ENCODE peak calls at places on chromosomes 2 and 18, in eight cellular contexts. Q, B, V, G, C, T, U and Y are unnamed samples.

GRCh38 chr2:65420712-65421431 is 11.5 kb downstream of the SPRED2 start:
- DNase-seq in V (no peak), T (peak; percentile 58), U (peak; percentile 65), G (peak; percentile 80), B (no peak), Q (no peak), C (no peak), Y (peak; percentile 75)

GRCh38 chr2:23545811-23546210 is 160.8 kb downstream of the KLHL29 start:
- DNase-seq in C (no peak), U (no peak), Q (no peak), G (no peak), V (no peak), T (no peak), B (no peak), Y (no peak)

GRCh38 chr18:13564579-13564978 is 161.8 kb downstream of the FAM210A start:
- DNase-seq in U (no peak), V (no peak), Q (no peak), G (no peak), T (no peak), B (no peak), C (no peak), Y (no peak)

GRCh38 chr2:97724501-97724900 is 11.1 kb downstream of the ZAP70 start:
- DNase-seq in V (no peak), Q (no peak), U (no peak), G (peak; percentile 58), B (no peak), C (no peak), T (no peak), Y (no peak)

GRCh38 chr2:105788670-105789290 is 44.1 kb downstream of the NCK2 start:
- DNase-seq in C (no peak), B (no peak), G (no peak), U (peak; percentile 38), V (no peak), T (no peak), Q (no peak), Y (no peak)

GRCh38 chr18:22503803-22504202 is 86.1 kb upstream of the CTAGE1 start:
- DNase-seq in T (no peak), B (no peak), G (no peak), V (no peak), Q (peak; percentile 33), C (no peak), U (no peak), Y (no peak)

GRCh38 chr2:1014802-1015201 is 64.2 kb downstream of the SNTG2 start:
- DNase-seq in U (no peak), V (no peak), G (no peak), Q (no peak), T (no peak), B (no peak), C (no peak), Y (no peak)

GRCh38 chr2:235416816-235417499 is 76.9 kb upstream of the AGAP1 start:
- DNase-seq in T (peak; percentile 52), G (no peak), V (no peak), U (peak; percentile 83), Q (peak; percentile 51), C (no peak), B (no peak), Y (no peak)

GRCh38 chr18:77099501-77100370 is 32.8 kb downstream of the MBP start:
- DNase-seq in B (no peak), Q (no peak), C (peak; percentile 42), V (no peak), G (no peak), T (no peak), U (no peak), Y (peak; percentile 83)

GRCh38 chr2:198795419-198795818 is 662.3 kb downstream of the SATB2 start:
- DNase-seq in V (no peak), Q (no peak), U (no peak), C (no peak), B (no peak), G (no peak), T (no peak), Y (no peak)

GRCh38 chr18:62388855-62389760 is 64.0 kb downstream of the TNFRSF11A start:
- DNase-seq in V (no peak), B (no peak), U (no peak), Q (no peak), G (no peak), T (no peak), C (no peak), Y (no peak)

GRCh38 chr18:69222089-69222488 is 178.6 kb upstream of the DOK6 start:
- DNase-seq in U (no peak), G (no peak), B (no peak), C (no peak), V (no peak), Q (no peak), T (no peak), Y (no peak)

GRCh38 chr2:237134831-237135230 is 49.1 kb downstream of the COPS8 start:
- DNase-seq in C (no peak), Q (no peak), U (no peak), B (no peak), G (no peak), V (no peak), T (no peak), Y (no peak)

GRCh38 chr2:175454953-175455389 is 273.5 kb upstream of the ATP5MC3 start:
- DNase-seq in B (no peak), V (no peak), T (no peak), G (no peak), U (no peak), Q (no peak), C (no peak), Y (no peak)

GRCh38 chr2:97758131-97758705 is 44.8 kb downstream of the ZAP70 start:
- DNase-seq in B (no peak), V (no peak), Q (no peak), U (no peak), C (no peak), G (no peak), T (peak; percentile 59), Y (no peak)

GRCh38 chr18:62037989-62038778 is 145.4 kb upstream of the RNF152 start:
- DNase-seq in C (no peak), Q (no peak), G (no peak), V (no peak), B (no peak), T (peak; percentile 20), U (peak; percentile 48), Y (no peak)

GRCh38 chr18:8389391-8390340 is 219.6 kb upstream of the RAB12 start:
- DNase-seq in Q (peak; percentile 75), C (peak; percentile 14), B (peak; percentile 75), U (peak; percentile 77), V (peak; percentile 28), G (no peak), T (peak; percentile 83), Y (peak; percentile 48)

GRCh38 chr2:225998653-225999052 is 599.1 kb downstream of the NYAP2 start:
- DNase-seq in C (no peak), G (no peak), Q (no peak), B (no peak), V (no peak), T (peak; percentile 13), U (peak; percentile 44), Y (no peak)

GRCh38 chr2:62556082-62556481 is 50.1 kb upstream of the TMEM17 start:
- DNase-seq in T (no peak), G (no peak), V (no peak), C (no peak), B (no peak), Q (no peak), U (no peak), Y (no peak)

GRCh38 chr2:185787530-185788145 is 49.0 kb downstream of the FSIP2 start:
- DNase-seq in U (no peak), G (no peak), T (peak; percentile 67), B (no peak), C (no peak), V (no peak), Q (no peak), Y (no peak)

GRCh38 chr2:84033347-84033974 is 425.6 kb downstream of the SUCLG1 start:
- DNase-seq in T (no peak), Q (no peak), V (no peak), U (no peak), G (no peak), B (no peak), C (no peak), Y (peak; percentile 5)
- H3K4me3 ChIP-seq in T (no peak overlapping the region), Q (no peak overlapping the region), V (no peak overlapping the region), U (no peak overlapping the region), G (no peak overlapping the region), B (no peak overlapping the region), C (no peak overlapping the region), Y (no peak overlapping the region)

GRCh38 chr18:57974585-57974984 is 69.4 kb upstream of the NEDD4L start:
- DNase-seq in C (no peak), T (no peak), Q (no peak), G (no peak), V (no peak), B (no peak), U (no peak), Y (no peak)

GRCh38 chr18:57980573-57981348 is 63.3 kb upstream of the NEDD4L start:
- DNase-seq in B (no peak), U (no peak), Q (no peak), V (no peak), T (no peak), G (no peak), C (no peak), Y (no peak)

GRCh38 chr18:57973889-57974288 is 70.1 kb upstream of the NEDD4L start:
- DNase-seq in B (no peak), Q (no peak), U (no peak), T (no peak), G (no peak), C (no peak), V (no peak), Y (no peak)

GRCh38 chr18:57976230-57976773 is 67.7 kb upstream of the NEDD4L start:
- DNase-seq in V (no peak), C (no peak), B (no peak), G (no peak), Q (no peak), T (no peak), U (no peak), Y (no peak)

DNA sequence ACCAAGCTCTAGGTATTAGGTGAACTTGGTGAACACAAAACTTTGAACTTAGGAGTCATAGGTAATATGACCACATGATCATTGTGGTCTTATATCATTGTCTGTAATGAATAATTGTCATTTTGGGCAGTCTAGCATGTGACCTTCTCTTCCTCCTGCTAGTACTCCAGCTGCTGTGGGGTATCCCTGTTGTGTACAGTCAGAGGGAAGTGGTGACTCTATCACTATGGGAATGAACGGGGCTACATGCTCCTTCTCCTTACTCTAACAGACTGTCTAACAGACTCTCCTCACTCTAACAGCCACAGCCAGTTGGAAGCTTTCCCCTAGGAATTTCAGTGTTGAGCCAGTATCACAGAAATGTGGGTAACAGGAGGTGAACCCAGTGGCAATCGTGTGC is 68.2 kb upstream of the NEDD4L start:
- DNase-seq in Q (no peak), U (no peak), C (no peak), B (no peak), T (no peak), G (no peak), V (no peak), Y (no peak)
- H3K4me3 ChIP-seq in Q (no peak overlapping the region), U (no peak overlapping the region), C (no peak overlapping the region), B (no peak overlapping the region), T (no peak overlapping the region), G (peak overlapping the region; percentile 13), V (no peak overlapping the region), Y (no peak overlapping the region)

GRCh38 chr2:157442136-157442535 is 1.8 kb downstream of the CYTIP start:
- DNase-seq in U (no peak), Q (no peak), V (no peak), G (no peak), T (no peak), C (no peak), B (no peak), Y (no peak)
- H3K4me3 ChIP-seq in U (no peak overlapping the region), Q (no peak overlapping the region), V (peak overlapping the region; percentile 21), G (peak overlapping the region; percentile 57), T (no peak overlapping the region), C (peak overlapping the region; percentile 93), B (no peak overlapping the region), Y (no peak overlapping the region)

GRCh38 chr2:203535784-203536590 is 886 bp upstream of the RAPH1 start:
- DNase-seq in B (peak; percentile 3), C (no peak), V (no peak), G (no peak), T (peak; percentile 65), Q (no peak), U (no peak), Y (no peak)
- H3K4me3 ChIP-seq in B (peak overlapping the region; percentile 81), C (peak overlapping the region; percentile 55), V (peak overlapping the region; percentile 63), G (peak overlapping the region; percentile 85), T (peak overlapping the region; percentile 55), Q (peak overlapping the region; percentile 46), U (peak overlapping the region; percentile 90), Y (peak overlapping the region; percentile 44)